ENCODE peak calls at places on chromosome 14, in nine cellular contexts. K is PC-9, Y is mammary epithelial cell, Q is GM23338, T is GM12878, C is MM.1S, B is neural progenitor cell, Z is endothelial cell of umbilical vein, X is OCI-LY7. F is an unnamed sample.

GRCh38 chr14:104106471-104106991 is 21.0 kb downstream of the ASPG start:
- DNase-seq in K (no peak), Y (no peak), Q (no peak), T (no peak), C (no peak), B (no peak), Z (no peak), X (no peak), F (no peak)

GRCh38 chr14:51855234-51855633 is 5.2 kb upstream of the GNG2 start:
- DNase-seq in K (no peak), Y (no peak), Q (no peak), T (no peak), C (no peak), B (no peak), Z (no peak), X (no peak), F (no peak)

GRCh38 chr14:83217492-83217891 is 1683.8 kb upstream of the SEL1L start:
- DNase-seq in K (no peak), Y (no peak), Q (no peak), T (no peak), C (no peak), B (peak; percentile 13), Z (no peak), X (no peak), F (no peak)

GRCh38 chr14:30869525-30870150 is 4.7 kb upstream of the COCH start:
- DNase-seq in K (no peak), Y (no peak), Q (no peak), T (no peak), C (no peak), B (no peak), Z (no peak), X (no peak), F (no peak)

GRCh38 chr14:40762685-40763084 is 844.0 kb upstream of the LRFN5 start:
- DNase-seq in K (no peak), Y (no peak), Q (no peak), T (no peak), C (no peak), B (no peak), Z (no peak), X (no peak), F (no peak)

GRCh38 chr14:101780887-101781239 is 19.4 kb downstream of the PPP2R5C start:
- DNase-seq in K (no peak), Y (no peak), Q (peak; percentile 75), T (no peak), C (no peak), B (peak; percentile 57), Z (no peak), X (no peak), F (no peak)

GRCh38 chr14:104386281-104386841 is 193.2 kb upstream of the C14orf180 start:
- DNase-seq in K (no peak), Y (no peak), Q (no peak), T (no peak), C (no peak), B (no peak), Z (no peak), X (no peak), F (no peak)

GRCh38 chr14:106023411-106023810 is 497.0 kb downstream of the TMEM121 start:
- DNase-seq in K (no peak), Y (no peak), Q (no peak), T (no peak), C (no peak), B (no peak), Z (no peak), X (no peak), F (no peak)

GRCh38 chr14:33364536-33364935 is 425.9 kb downstream of the NPAS3 start:
- DNase-seq in K (no peak), Y (no peak), Q (peak; percentile 59), T (no peak), C (no peak), B (peak; percentile 65), Z (no peak), X (no peak), F (no peak)

GRCh38 chr14:60106341-60106740 is 14.6 kb downstream of the PCNX4 start:
- DNase-seq in K (no peak), Y (no peak), Q (no peak), T (no peak), C (no peak), B (no peak), Z (no peak), X (no peak), F (no peak)

GRCh38 chr14:90678420-90678819 is 137.8 kb downstream of the TTC7B start:
- DNase-seq in K (no peak), Y (peak; percentile 23), Q (no peak), T (no peak), C (no peak), B (no peak), Z (no peak), X (no peak), F (no peak)

GRCh38 chr14:76091036-76091435 is 60.7 kb upstream of the GPATCH2L start:
- DNase-seq in K (peak; percentile 13), Y (no peak), Q (no peak), T (no peak), C (no peak), B (peak; percentile 33), Z (peak; percentile 13), X (no peak), F (no peak)

GRCh38 chr14:71119075-71119474 is 211.8 kb downstream of the PCNX1 start:
- DNase-seq in K (no peak), Y (peak; percentile 75), Q (no peak), T (no peak), C (no peak), B (no peak), Z (no peak), X (no peak), F (no peak)

GRCh38 chr14:42353315-42353714 is 746.6 kb downstream of the LRFN5 start:
- DNase-seq in K (no peak), Y (no peak), Q (no peak), T (no peak), C (peak; percentile 8), B (no peak), Z (no peak), X (peak; percentile 70), F (no peak)

GRCh38 chr14:69992564-69992963 is 113.3 kb downstream of the SMOC1 start:
- DNase-seq in K (no peak), Y (no peak), Q (no peak), T (no peak), C (no peak), B (no peak), Z (no peak), X (no peak), F (no peak)

GRCh38 chr14:96761066-96761465 is 36.1 kb upstream of the VRK1 start:
- DNase-seq in K (no peak), Y (no peak), Q (no peak), T (no peak), C (no peak), B (no peak), Z (no peak), X (no peak), F (no peak)

GRCh38 chr14:59631237-59631636 is 54.6 kb upstream of the CCDC175 start:
- DNase-seq in K (no peak), Y (peak; percentile 6), Q (peak; percentile 81), T (no peak), C (no peak), B (peak; percentile 61), Z (no peak), X (peak; percentile 2), F (no peak)

GRCh38 chr14:20683125-20683895 is 1.1 kb upstream of the RNASE4 start:
- DNase-seq in K (peak; percentile 64), Y (peak; percentile 87), Q (peak; percentile 89), T (peak; percentile 96), C (peak; percentile 74), B (peak; percentile 88), Z (peak; percentile 86), X (peak; percentile 82), F (peak; percentile 87)

GRCh38 chr14:104223810-104224515 is 85.6 kb downstream of the KIF26A start:
- DNase-seq in K (no peak), Y (no peak), Q (no peak), T (no peak), C (no peak), B (no peak), Z (peak; percentile 16), X (no peak), F (no peak)

GRCh38 chr14:58072288-58073071 is 79.5 kb downstream of the ARMH4 start:
- DNase-seq in K (peak; percentile 37), Y (peak; percentile 44), Q (peak; percentile 83), T (peak; percentile 13), C (peak; percentile 48), B (peak; percentile 77), Z (peak; percentile 68), X (peak; percentile 57), F (peak; percentile 60)

GRCh38 chr14:99304208-99304607 is 32.2 kb upstream of the BCL11B start:
- DNase-seq in K (no peak), Y (no peak), Q (no peak), T (no peak), C (no peak), B (no peak), Z (no peak), X (no peak), F (no peak)
- H2AFZ ChIP-seq in K (no peak overlapping the region), Y (no peak overlapping the region), Q (no peak overlapping the region), T (no peak overlapping the region), C (no peak overlapping the region), B (no peak overlapping the region), Z (no peak overlapping the region), X (no peak overlapping the region), F (no peak overlapping the region)

DNA sequence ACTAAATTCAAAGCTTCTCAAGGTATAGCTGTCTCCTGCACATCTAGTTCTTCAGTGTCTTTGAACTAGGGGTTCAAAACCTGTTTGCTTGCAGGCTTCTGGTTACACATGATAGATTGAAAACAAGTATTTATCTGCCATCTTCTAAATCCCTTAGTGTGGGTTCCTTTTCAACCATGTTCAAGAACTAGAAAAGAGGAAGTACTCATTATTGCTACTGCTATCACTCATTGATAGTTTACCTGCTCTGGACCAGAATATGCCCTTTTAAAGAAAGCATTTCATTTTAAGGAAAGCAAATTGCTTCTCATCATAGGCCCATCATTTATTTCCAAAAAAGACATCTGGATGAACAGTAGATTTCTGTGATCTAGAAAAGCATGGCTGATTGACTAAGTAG is 37.1 kb upstream of the VSX2 start:
- DNase-seq in K (no peak), Y (no peak), Q (no peak), T (no peak), C (no peak), B (no peak), Z (no peak), X (no peak), F (no peak)
- H2AFZ ChIP-seq in K (no peak overlapping the region), Y (no peak overlapping the region), Q (no peak overlapping the region), T (no peak overlapping the region), C (no peak overlapping the region), B (no peak overlapping the region), Z (no peak overlapping the region), X (no peak overlapping the region), F (no peak overlapping the region)

GRCh38 chr14:35337074-35337556 is 44.9 kb downstream of the PSMA6 start:
- DNase-seq in K (no peak), Y (no peak), Q (no peak), T (no peak), C (no peak), B (no peak), Z (no peak), X (no peak), F (no peak)
- H2AFZ ChIP-seq in K (peak overlapping the region; percentile 58), Y (peak overlapping the region; percentile 80), Q (peak overlapping the region; percentile 100), T (no peak overlapping the region), C (no peak overlapping the region), B (peak overlapping the region; percentile 83), Z (peak overlapping the region; percentile 89), X (no peak overlapping the region), F (no peak overlapping the region)

DNA sequence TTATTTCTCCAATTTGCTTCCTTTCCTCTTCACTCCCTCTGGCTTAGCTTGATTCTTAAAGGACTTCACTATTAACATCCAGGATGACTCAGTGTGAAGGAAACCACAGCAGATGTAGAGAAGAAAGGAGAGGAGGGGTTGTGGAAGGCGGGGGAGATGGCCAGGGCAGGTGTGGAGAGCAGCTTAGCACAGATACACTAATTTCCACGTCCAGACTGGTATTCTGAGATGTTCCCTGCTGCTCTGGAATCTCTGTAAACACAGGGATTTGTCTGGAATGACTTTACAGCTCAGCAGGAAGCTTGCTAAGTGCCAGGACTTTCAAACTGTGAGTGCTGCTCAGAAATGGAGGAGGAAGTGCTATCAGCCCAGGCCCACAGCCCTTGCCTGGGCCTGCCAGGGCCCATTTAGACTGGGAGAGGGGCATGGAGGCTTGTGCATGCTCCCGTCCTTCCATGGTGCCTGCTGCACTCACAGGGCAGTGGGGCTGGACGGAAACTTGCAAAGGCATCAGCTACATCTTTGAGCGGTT is 202.5 kb upstream of the DDHD1 start:
- DNase-seq in K (peak; percentile 25), Y (peak; percentile 65), Q (peak; percentile 88), T (no peak), C (no peak), B (peak; percentile 89), Z (peak; percentile 52), X (no peak), F (peak; percentile 44)
- H2AFZ ChIP-seq in K (no peak overlapping the region), Y (peak overlapping the region; percentile 48), Q (no peak overlapping the region), T (no peak overlapping the region), C (no peak overlapping the region), B (no peak overlapping the region), Z (peak overlapping the region; percentile 60), X (no peak overlapping the region), F (no peak overlapping the region)